ENCODE peak calls at places on chromosomes 12 and 14, in nine cellular contexts. V is HCT116, O is SK-N-SH, N is MM.1S, Y is PC-3, W is OCI-LY7, A is GM23248, Q is hepatocyte, F is GM23338. R is an unnamed sample.

GRCh38 chr14:20515846-20516245 is 10.5 kb downstream of the RNASE10 start:
- DNase-seq in F (no peak), O (no peak), V (no peak), N (no peak), Q (no peak), W (no peak), Y (no peak), A (peak; percentile 29), R (no peak)

GRCh38 chr12:12024958-12025682 is 45.6 kb upstream of the BCL2L14 start:
- DNase-seq in N (peak; percentile 89), Q (no peak), O (no peak), W (peak; percentile 91), A (no peak), Y (no peak), V (no peak), F (no peak), R (no peak)

GRCh38 chr12:4273651-4274395 is at the start of gene CCND2:
- DNase-seq in O (peak; percentile 43), W (no peak), N (peak; percentile 91), V (no peak), A (peak; percentile 70), F (peak; percentile 97), Y (no peak), Q (peak; percentile 95), R (peak; percentile 92)

GRCh38 chr14:77037886-77038511 is 9.5 kb upstream of the IRF2BPL start:
- DNase-seq in W (no peak), Y (peak; percentile 94), Q (no peak), F (peak; percentile 43), N (no peak), V (no peak), O (no peak), A (peak; percentile 61), R (no peak)

GRCh38 chr12:117342682-117343081 is 18.7 kb downstream of the NOS1 start:
- DNase-seq in F (no peak), W (no peak), Q (no peak), O (no peak), V (no peak), N (no peak), Y (peak; percentile 96), A (no peak), R (no peak)

GRCh38 chr14:32711103-32711680 is 227.5 kb upstream of the NPAS3 start:
- DNase-seq in W (peak; percentile 60), Y (peak; percentile 73), V (peak; percentile 6), Q (peak; percentile 56), A (peak; percentile 68), F (peak; percentile 78), N (peak; percentile 33), O (peak; percentile 29), R (peak; percentile 76)

GRCh38 chr12:65891219-65891618 is 66.9 kb downstream of the HMGA2 start:
- DNase-seq in Y (peak; percentile 33), Q (no peak), A (peak; percentile 68), F (no peak), O (no peak), W (no peak), N (no peak), V (no peak), R (no peak)

GRCh38 chr14:80116157-80116556 is 95.1 kb downstream of the DIO2 start:
- DNase-seq in N (no peak), V (no peak), A (no peak), Q (no peak), W (no peak), O (no peak), F (no peak), Y (no peak), R (no peak)

GRCh38 chr14:102795060-102795925 is 18.0 kb downstream of the TRAF3 start:
- DNase-seq in W (no peak), V (no peak), Q (peak; percentile 83), A (peak; percentile 93), Y (peak; percentile 83), F (no peak), O (no peak), N (no peak), R (peak; percentile 26)

GRCh38 chr14:81521356-81521755 is 12.3 kb downstream of the SEL1L start:
- DNase-seq in V (no peak), Q (no peak), N (no peak), W (no peak), A (no peak), Y (no peak), F (no peak), O (no peak), R (no peak)

GRCh38 chr14:81523616-81524015 is 10.0 kb downstream of the SEL1L start:
- DNase-seq in Q (no peak), A (no peak), O (no peak), V (no peak), W (no peak), F (no peak), Y (no peak), N (no peak), R (no peak)

GRCh38 chr14:81529391-81529790 is 4.3 kb downstream of the SEL1L start:
- DNase-seq in N (no peak), F (no peak), Q (no peak), Y (no peak), V (peak; percentile 10), A (peak; percentile 61), O (no peak), W (peak; percentile 60), R (no peak)

GRCh38 chr14:81523016-81523415 is 10.6 kb downstream of the SEL1L start:
- DNase-seq in Y (no peak), O (no peak), A (no peak), V (no peak), Q (no peak), F (no peak), W (no peak), N (no peak), R (no peak)

DNA sequence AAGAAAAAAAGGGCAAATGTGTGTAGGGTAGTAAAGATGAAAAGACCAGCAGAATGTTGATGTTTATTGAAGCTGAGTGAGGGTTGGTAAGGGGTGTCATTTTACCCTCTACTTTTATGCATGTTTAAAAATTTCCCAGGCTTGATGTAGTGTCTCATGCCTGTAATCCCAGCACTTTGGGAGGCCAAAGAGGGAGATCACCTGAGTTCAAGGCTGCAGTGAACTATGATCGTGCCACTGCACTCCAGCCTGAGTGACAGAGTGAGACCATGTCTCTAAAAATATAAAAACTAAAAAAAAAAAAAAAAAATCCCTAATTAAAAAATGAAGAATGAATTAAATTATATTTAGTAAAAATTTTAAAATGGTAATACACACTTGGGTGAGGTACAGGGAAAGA is 8.5 kb downstream of the SEL1L start:
- DNase-seq in Q (no peak), A (no peak), W (no peak), Y (no peak), N (no peak), O (no peak), V (no peak), F (no peak), R (no peak)
- TF ChIP-seq EZH2phosphoT487 in Q (no peak), A (no peak), W (no peak), Y (no peak), N (no peak), O (no peak), V (no peak), F (no peak), R (no peak)

GRCh38 chr14:37553935-37554550 is 41.0 kb downstream of the FOXA1 start:
- DNase-seq in Q (no peak), N (no peak), A (no peak), W (no peak), Y (no peak), O (no peak), V (no peak), F (no peak), R (no peak)
- H3K4me3 ChIP-seq in Q (no peak overlapping the region), N (no peak overlapping the region), A (no peak overlapping the region), W (no peak overlapping the region), Y (no peak overlapping the region), O (no peak overlapping the region), V (no peak overlapping the region), F (no peak overlapping the region), R (no peak overlapping the region)

DNA sequence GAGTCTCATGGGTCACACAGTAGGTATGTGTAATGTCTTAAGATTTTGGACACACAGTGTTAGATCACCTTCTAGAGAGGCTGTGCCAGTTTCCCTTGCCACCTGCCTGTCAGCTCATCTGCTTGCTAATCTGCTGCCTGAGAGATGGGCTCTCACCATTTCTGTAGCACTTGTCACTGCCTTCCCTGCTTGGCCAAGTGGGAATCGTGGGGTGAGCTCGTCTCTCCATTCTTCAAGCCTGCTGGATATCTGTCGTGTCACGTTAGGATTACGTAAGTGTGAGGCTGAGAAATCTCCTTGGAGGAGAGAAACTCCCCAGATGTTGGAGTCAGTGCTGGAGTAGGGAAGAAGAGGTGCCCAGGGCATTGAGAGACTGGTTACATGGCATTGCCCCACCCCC is 8.6 kb upstream of the RPH3A start:
- DNase-seq in Y (no peak), V (no peak), F (no peak), N (no peak), A (no peak), W (no peak), Q (no peak), O (no peak), R (no peak)
- H3K27ac ChIP-seq in Y (no peak overlapping the region), V (no peak overlapping the region), F (no peak overlapping the region), N (no peak overlapping the region), A (no peak overlapping the region), W (no peak overlapping the region), Q (no peak overlapping the region), O (no peak overlapping the region), R (no peak overlapping the region)

DNA sequence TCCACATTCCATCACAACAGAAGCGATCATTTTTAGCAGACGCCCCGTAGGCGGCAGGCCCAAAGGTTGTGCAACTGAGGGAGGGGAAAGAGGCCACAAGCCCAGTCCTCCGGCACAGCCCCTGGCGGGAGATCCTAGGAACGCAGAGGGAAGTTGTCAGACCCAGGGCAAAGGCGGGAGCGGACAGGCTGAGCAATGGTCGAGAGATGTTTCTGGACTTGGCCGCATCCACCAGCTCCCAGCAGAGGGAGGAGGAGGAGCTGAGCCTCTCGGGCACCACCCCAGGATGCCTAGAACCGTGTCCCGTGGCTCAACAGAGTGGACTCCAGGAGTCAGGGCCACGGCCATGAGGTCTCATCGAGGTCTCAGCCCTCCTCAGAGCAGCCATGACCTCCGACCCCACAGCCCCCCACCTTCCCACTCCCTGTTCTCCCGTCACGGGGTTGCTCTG is 38.0 kb upstream of the GALNT9 start:
- DNase-seq in W (no peak), Q (no peak), F (no peak), N (no peak), Y (no peak), O (no peak), A (peak; percentile 12), V (no peak), R (no peak)
- TF ChIP-seq EZH2phosphoT487 in W (no peak), Q (no peak), F (no peak), N (no peak), Y (no peak), O (no peak), A (no peak), V (no peak), R (no peak)

DNA sequence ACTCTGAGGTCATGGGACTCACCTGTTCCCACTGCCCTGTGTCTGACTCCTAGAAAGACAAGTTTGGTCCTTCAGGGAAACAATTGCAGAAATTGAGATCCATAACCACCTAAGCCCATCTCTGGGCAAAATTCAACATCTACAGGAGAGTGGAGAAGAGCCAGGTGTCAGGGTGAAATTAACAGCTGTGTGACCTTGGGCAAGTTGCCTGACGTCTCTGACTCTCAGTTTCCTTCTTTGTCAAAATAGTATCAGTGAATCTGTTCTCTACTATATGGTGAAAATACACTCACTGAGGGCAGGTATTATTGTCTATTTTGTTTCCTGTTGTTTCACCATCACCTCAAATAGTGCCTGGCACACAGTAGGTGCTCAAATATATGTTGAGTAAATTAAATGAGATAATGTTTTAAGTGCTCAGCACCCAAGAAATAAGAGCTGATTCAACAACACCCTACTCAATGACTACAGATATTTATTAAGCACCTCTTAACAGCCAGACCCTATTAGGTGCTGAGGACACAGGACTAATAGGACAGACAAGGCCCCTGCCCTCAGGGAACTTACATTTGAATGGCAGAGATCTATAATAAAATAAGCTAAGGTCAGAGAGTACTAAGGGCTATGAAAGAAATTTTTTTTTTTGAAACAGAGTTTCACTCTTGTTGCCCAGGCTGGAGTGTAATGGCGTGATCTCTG is 14.2 kb upstream of the IFT81 start:
- DNase-seq in A (no peak), O (no peak), Q (no peak), V (no peak), N (no peak), F (no peak), Y (no peak), W (no peak), R (no peak)
- H3K4me3 ChIP-seq in A (peak overlapping the region; percentile 52), O (no peak overlapping the region), Q (no peak overlapping the region), V (no peak overlapping the region), N (no peak overlapping the region), F (no peak overlapping the region), Y (peak overlapping the region; percentile 52), W (no peak overlapping the region), R (no peak overlapping the region)